ENCODE peak calls at places on chromosomes 16 and 17, in seven cellular contexts. T is neural progenitor cell; A is AG04450; Z is activated CD8-positive, alpha-beta T cell treated with anti-CD3 and anti-CD28 coated beads for 36 hours; R is fibroblast of mammary gland; L is spleen; J is glutamatergic neuron. D is an unnamed sample.
A peak's percentile ranks its signal among the peaks of the same experiment; 100 is the strongest.

GRCh38 chr17:15431201-15431600 is 36.2 kb downstream of the CDRT4 start:
- DNase-seq in T (no peak), A (no peak), Z (no peak), R (peak; percentile 62), L (no peak), J (no peak), D (no peak)

GRCh38 chr16:79970551-79971236 is 370.2 kb upstream of the MAF start:
- DNase-seq in T (no peak), A (no peak), Z (no peak), R (peak; percentile 25), L (no peak), J (no peak), D (no peak)

GRCh38 chr17:37844158-37844976 is 79.8 kb upstream of the TBC1D3K start:
- DNase-seq in T (peak; percentile 85), A (peak; percentile 15), Z (peak; percentile 77), R (peak; percentile 48), L (peak; percentile 90), J (peak; percentile 77), D (peak; percentile 85)

GRCh38 chr17:67403065-67403464 is 26.0 kb downstream of the PITPNC1 start:
- DNase-seq in T (no peak), A (no peak), Z (no peak), R (no peak), L (no peak), J (no peak), D (no peak)

GRCh38 chr17:49879505-49879904 is 31.6 kb upstream of the TAC4 start:
- DNase-seq in T (no peak), A (no peak), Z (no peak), R (no peak), L (no peak), J (no peak), D (no peak)

GRCh38 chr16:85755929-85756768 is 5.3 kb upstream of the C16orf74 start:
- DNase-seq in T (no peak), A (no peak), Z (no peak), R (peak; percentile 30), L (peak; percentile 87), J (no peak), D (peak; percentile 76)

GRCh38 chr17:74354123-74354522 is 7.5 kb downstream of the BTBD17 start:
- DNase-seq in T (peak; percentile 92), A (no peak), Z (peak; percentile 83), R (peak; percentile 11), L (peak; percentile 88), J (peak; percentile 80), D (peak; percentile 84)

GRCh38 chr17:40497704-40498103 is 3.7 kb downstream of the TNS4 start:
- DNase-seq in T (no peak), A (no peak), Z (no peak), R (peak; percentile 69), L (no peak), J (no peak), D (no peak)

GRCh38 chr16:81645303-81645702 is 133.8 kb upstream of the PLCG2 start:
- DNase-seq in T (peak; percentile 37), A (peak; percentile 42), Z (no peak), R (peak; percentile 74), L (peak; percentile 54), J (no peak), D (no peak)

GRCh38 chr17:10357768-10358167 is 15.0 kb downstream of the MYH13 start:
- DNase-seq in T (peak; percentile 52), A (no peak), Z (peak; percentile 60), R (no peak), L (no peak), J (peak; percentile 28), D (peak; percentile 50)

GRCh38 chr16:70395345-70395901 is 43.5 kb downstream of the ST3GAL2 start:
- DNase-seq in T (peak; percentile 87), A (no peak), Z (peak; percentile 73), R (peak; percentile 43), L (peak; percentile 94), J (peak; percentile 87), D (peak; percentile 84)

GRCh38 chr17:79747508-79748295 is 17.0 kb downstream of the ENPP7 start:
- DNase-seq in T (peak; percentile 90), A (no peak), Z (peak; percentile 24), R (no peak), L (no peak), J (peak; percentile 58), D (no peak)

GRCh38 chr17:79482719-79483118 is 128.1 kb downstream of the RBFOX3 start:
- DNase-seq in T (peak; percentile 52), A (no peak), Z (no peak), R (no peak), L (no peak), J (no peak), D (no peak)

GRCh38 chr17:82246040-82246364 is 17.2 kb downstream of the SLC16A3 start:
- DNase-seq in T (no peak), A (no peak), Z (no peak), R (no peak), L (no peak), J (no peak), D (no peak)

GRCh38 chr16:27113341-27113841 is 46.7 kb downstream of the C16orf82 start:
- DNase-seq in T (no peak), A (no peak), Z (no peak), R (no peak), L (peak; percentile 85), J (no peak), D (peak; percentile 10)

GRCh38 chr17:78409191-78409621 is 30.8 kb downstream of the PGS1 start:
- DNase-seq in T (no peak), A (no peak), Z (no peak), R (no peak), L (no peak), J (no peak), D (no peak)

GRCh38 chr17:40910441-40910841 is 25.4 kb upstream of the KRT20 start:
- DNase-seq in T (no peak), A (no peak), Z (no peak), R (peak; percentile 82), L (no peak), J (no peak), D (no peak)

GRCh38 chr17:55264640-55265298 is at the start of gene HLF:
- DNase-seq in T (peak; percentile 94), A (no peak), Z (peak; percentile 64), R (peak; percentile 58), L (peak; percentile 91), J (peak; percentile 89), D (peak; percentile 87)

GRCh38 chr17:42282478-42283080 is 5.7 kb upstream of the STAT5A start:
- DNase-seq in T (no peak), A (no peak), Z (no peak), R (no peak), L (no peak), J (no peak), D (no peak)
- TF ChIP-seq CTCF in T (no peak), A (no peak), Z (no peak), R (no peak), L (no peak), J (no peak), D (no peak)

GRCh38 chr16:23700509-23700908 is 12.5 kb downstream of the ERN2 start:
- DNase-seq in T (peak; percentile 48), A (no peak), Z (no peak), R (no peak), L (no peak), J (no peak), D (no peak)

GRCh38 chr16:23705517-23705902 is 7.5 kb downstream of the ERN2 start:
- DNase-seq in T (no peak), A (no peak), Z (no peak), R (no peak), L (peak; percentile 7), J (no peak), D (no peak)

GRCh38 chr16:23701045-23701444 is 12.0 kb downstream of the ERN2 start:
- DNase-seq in T (no peak), A (no peak), Z (no peak), R (no peak), L (no peak), J (no peak), D (no peak)

GRCh38 chr16:23704772-23705516 is 8.1 kb downstream of the ERN2 start:
- DNase-seq in T (no peak), A (no peak), Z (no peak), R (no peak), L (peak; percentile 50), J (no peak), D (no peak)

GRCh38 chr16:23702951-23703350 is 10.1 kb downstream of the ERN2 start:
- DNase-seq in T (no peak), A (no peak), Z (no peak), R (no peak), L (no peak), J (no peak), D (no peak)
- TF ChIP-seq CTCF in T (no peak), A (no peak), Z (no peak), R (no peak), L (no peak), J (no peak), D (no peak)

DNA sequence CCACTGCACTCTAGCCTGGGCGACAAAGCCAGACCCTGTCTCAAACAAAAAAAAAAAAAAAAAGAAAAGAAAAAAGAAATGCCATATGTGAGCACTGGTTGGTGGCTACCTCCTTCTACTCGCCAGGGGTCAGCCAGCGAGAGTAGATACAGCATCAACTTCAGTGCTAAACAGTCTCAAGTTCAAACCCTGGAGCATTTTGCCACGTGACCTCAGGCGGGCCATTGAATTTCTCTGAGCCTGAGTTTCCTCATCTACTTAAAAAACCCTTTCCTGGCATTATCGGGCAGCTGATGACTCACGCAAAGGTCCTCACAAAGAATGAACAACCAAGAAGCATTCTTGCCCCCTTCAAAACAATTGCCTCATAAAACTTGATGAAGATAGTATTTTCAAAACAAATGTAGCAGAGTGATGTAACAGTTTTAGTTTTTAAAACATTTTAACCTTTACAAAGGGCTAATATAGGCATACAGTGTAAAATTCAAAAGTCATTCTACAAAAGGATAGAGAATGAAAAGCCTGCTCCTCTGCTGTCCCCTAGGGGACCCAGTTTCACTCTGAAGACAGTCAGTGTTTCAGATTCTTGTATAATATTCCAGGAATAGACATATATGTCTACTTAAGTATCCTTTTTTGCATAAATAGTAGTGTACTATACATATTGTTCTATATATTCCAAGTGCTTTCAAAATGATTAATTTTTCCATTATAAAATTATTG is 28.4 kb downstream of the DNAH2 start:
- DNase-seq in T (no peak), A (peak; percentile 41), Z (no peak), R (peak; percentile 81), L (no peak), J (no peak), D (no peak)
- TF ChIP-seq CTCF in T (no peak), A (peak; percentile 14), Z (no peak), R (peak; percentile 19), L (no peak), J (no peak), D (no peak)

DNA sequence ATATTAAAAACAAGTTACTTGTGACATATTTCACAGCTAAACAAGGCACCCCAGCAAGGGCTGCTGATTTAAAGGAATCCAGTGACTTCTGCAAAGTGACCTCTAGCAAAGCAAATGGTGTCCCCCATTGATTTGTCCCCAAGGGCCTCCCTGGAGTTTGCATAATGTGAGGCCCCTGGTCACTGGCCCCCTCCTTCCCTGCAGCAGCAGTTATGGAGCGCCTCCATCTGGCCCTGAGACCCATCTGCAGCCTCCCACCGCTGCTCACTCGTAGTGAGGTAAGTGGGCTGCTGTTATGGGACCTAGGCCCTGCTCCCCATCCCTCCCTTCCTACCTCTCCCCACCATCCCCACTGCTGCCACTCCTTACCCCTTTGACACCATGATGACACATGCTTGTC is 19.6 kb upstream of the EEF2K start:
- DNase-seq in T (peak; percentile 73), A (no peak), Z (peak; percentile 35), R (no peak), L (no peak), J (peak; percentile 55), D (no peak)
- TF ChIP-seq CTCF in T (peak; percentile 66), A (peak; percentile 12), Z (peak; percentile 21), R (peak; percentile 11), L (no peak), J (peak; percentile 12), D (peak; percentile 32)

GRCh38 chr17:27586203-27586701 is 44.7 kb upstream of the LGALS9 start:
- DNase-seq in T (no peak), A (peak; percentile 38), Z (no peak), R (peak; percentile 56), L (no peak), J (no peak), D (no peak)
- TF ChIP-seq CTCF in T (no peak), A (peak; percentile 13), Z (no peak), R (no peak), L (no peak), J (no peak), D (no peak)